ENCODE peak calls at places on chromosomes 6 and 20, in nine cellular contexts. One of them, this sample, is unnamed.

GRCh38 chr20:40942015-40942414 is 86.6 kb upstream of the TOP1 start:
- DNase-seq in astrocyte of the cerebellum: no peak
- DNase-seq in stimulated activated CD4-positive, alpha-beta T cell treated with anti-CD3 and anti-CD28 coated beads, Interleukin-2, amount 100 ng/mL, for 48 hours: no peak
- DNase-seq in KBM-7: peak
- DNase-seq in A549: no peak
- DNase-seq in germinal center: no peak
- DNase-seq in dorsolateral prefrontal cortex: no peak
- DNase-seq in HS-27A: no peak
- DNase-seq in lower lobe of right lung: no peak
- DNase-seq in this sample: no peak

GRCh38 chr20:62198931-62199330 is 16.1 kb downstream of the MTG2 start:
- DNase-seq in astrocyte of the cerebellum: no peak
- DNase-seq in stimulated activated CD4-positive, alpha-beta T cell treated with anti-CD3 and anti-CD28 coated beads, Interleukin-2, amount 100 ng/mL, for 48 hours: no peak
- DNase-seq in KBM-7: no peak
- DNase-seq in A549: no peak
- DNase-seq in germinal center: no peak
- DNase-seq in dorsolateral prefrontal cortex: no peak
- DNase-seq in HS-27A: no peak
- DNase-seq in lower lobe of right lung: peak
- DNase-seq in this sample: no peak

GRCh38 chr20:62025832-62026563 is 39.7 kb downstream of the TAF4 start:
- DNase-seq in astrocyte of the cerebellum: peak
- DNase-seq in stimulated activated CD4-positive, alpha-beta T cell treated with anti-CD3 and anti-CD28 coated beads, Interleukin-2, amount 100 ng/mL, for 48 hours: no peak
- DNase-seq in KBM-7: peak
- DNase-seq in A549: no peak
- DNase-seq in germinal center: no peak
- DNase-seq in dorsolateral prefrontal cortex: no peak
- DNase-seq in HS-27A: no peak
- DNase-seq in lower lobe of right lung: no peak
- DNase-seq in this sample: no peak

GRCh38 chr6:121437861-121438651 is 2.6 kb downstream of the GJA1 start:
- DNase-seq in astrocyte of the cerebellum: no peak
- DNase-seq in stimulated activated CD4-positive, alpha-beta T cell treated with anti-CD3 and anti-CD28 coated beads, Interleukin-2, amount 100 ng/mL, for 48 hours: no peak
- DNase-seq in KBM-7: no peak
- DNase-seq in A549: peak
- DNase-seq in germinal center: no peak
- DNase-seq in dorsolateral prefrontal cortex: no peak
- DNase-seq in HS-27A: peak
- DNase-seq in lower lobe of right lung: no peak
- DNase-seq in this sample: no peak

GRCh38 chr6:89888871-89889270 is 5.4 kb upstream of the GJA10 start:
- DNase-seq in astrocyte of the cerebellum: no peak
- DNase-seq in stimulated activated CD4-positive, alpha-beta T cell treated with anti-CD3 and anti-CD28 coated beads, Interleukin-2, amount 100 ng/mL, for 48 hours: no peak
- DNase-seq in KBM-7: no peak
- DNase-seq in A549: no peak
- DNase-seq in germinal center: no peak
- DNase-seq in dorsolateral prefrontal cortex: no peak
- DNase-seq in HS-27A: no peak
- DNase-seq in lower lobe of right lung: no peak
- DNase-seq in this sample: no peak

GRCh38 chr6:118743744-118744143 is 92.4 kb upstream of the CEP85L start:
- DNase-seq in astrocyte of the cerebellum: no peak
- DNase-seq in stimulated activated CD4-positive, alpha-beta T cell treated with anti-CD3 and anti-CD28 coated beads, Interleukin-2, amount 100 ng/mL, for 48 hours: no peak
- DNase-seq in KBM-7: no peak
- DNase-seq in A549: no peak
- DNase-seq in germinal center: no peak
- DNase-seq in dorsolateral prefrontal cortex: no peak
- DNase-seq in HS-27A: no peak
- DNase-seq in lower lobe of right lung: no peak
- DNase-seq in this sample: no peak

GRCh38 chr6:87628424-87628823 is 38.5 kb downstream of the ORC3 start:
- DNase-seq in astrocyte of the cerebellum: no peak
- DNase-seq in stimulated activated CD4-positive, alpha-beta T cell treated with anti-CD3 and anti-CD28 coated beads, Interleukin-2, amount 100 ng/mL, for 48 hours: no peak
- DNase-seq in KBM-7: no peak
- DNase-seq in A549: no peak
- DNase-seq in germinal center: no peak
- DNase-seq in dorsolateral prefrontal cortex: no peak
- DNase-seq in HS-27A: no peak
- DNase-seq in lower lobe of right lung: no peak
- DNase-seq in this sample: no peak

GRCh38 chr6:154732824-154733609 is at the start of gene SCAF8:
- DNase-seq in astrocyte of the cerebellum: peak
- DNase-seq in stimulated activated CD4-positive, alpha-beta T cell treated with anti-CD3 and anti-CD28 coated beads, Interleukin-2, amount 100 ng/mL, for 48 hours: peak
- DNase-seq in KBM-7: peak
- DNase-seq in A549: peak
- DNase-seq in germinal center: peak
- DNase-seq in dorsolateral prefrontal cortex: peak
- DNase-seq in HS-27A: peak
- DNase-seq in lower lobe of right lung: peak
- DNase-seq in this sample: peak

GRCh38 chr6:148416309-148416965 is 73.8 kb downstream of the SASH1 start:
- DNase-seq in astrocyte of the cerebellum: no peak
- DNase-seq in stimulated activated CD4-positive, alpha-beta T cell treated with anti-CD3 and anti-CD28 coated beads, Interleukin-2, amount 100 ng/mL, for 48 hours: no peak
- DNase-seq in KBM-7: no peak
- DNase-seq in A549: no peak
- DNase-seq in germinal center: no peak
- DNase-seq in dorsolateral prefrontal cortex: no peak
- DNase-seq in HS-27A: no peak
- DNase-seq in lower lobe of right lung: no peak
- DNase-seq in this sample: no peak

GRCh38 chr6:73694711-73695411 is 1.1 kb upstream of the CD109 start:
- DNase-seq in astrocyte of the cerebellum: no peak
- DNase-seq in stimulated activated CD4-positive, alpha-beta T cell treated with anti-CD3 and anti-CD28 coated beads, Interleukin-2, amount 100 ng/mL, for 48 hours: no peak
- DNase-seq in KBM-7: peak
- DNase-seq in A549: peak
- DNase-seq in germinal center: no peak
- DNase-seq in dorsolateral prefrontal cortex: no peak
- DNase-seq in HS-27A: no peak
- DNase-seq in lower lobe of right lung: no peak
- DNase-seq in this sample: no peak